ENCODE peak calls at places on chromosomes 4 and X, in six cellular contexts. S is SK-N-SH, E is transverse colon, H is stomach, T is H1, F is upper lobe of left lung. L is an unnamed sample.
A peak's percentile ranks its signal among the peaks of the same experiment; 100 is the strongest.

GRCh38 chr4:71009091-71009490 is 15.6 kb downstream of the DCK start:
- DNase-seq in S (peak; percentile 10), E (no peak), H (no peak), T (no peak), F (no peak), L (no peak)

GRCh38 chr4:152486414-152487389 is 49.2 kb downstream of the FBXW7 start:
- DNase-seq in S (no peak), E (no peak), H (no peak), T (no peak), F (no peak), L (no peak)

GRCh38 chrX:50103866-50104566 is 96.8 kb downstream of the AKAP4 start:
- DNase-seq in S (peak; percentile 10), E (no peak), H (no peak), T (no peak), F (no peak), L (no peak)

GRCh38 chr4:140156529-140157171 is 2.7 kb upstream of the MAML3 start:
- DNase-seq in S (no peak), E (no peak), H (no peak), T (no peak), F (no peak), L (no peak)

GRCh38 chr4:45241976-45242375 is 515.6 kb upstream of the GNPDA2 start:
- DNase-seq in S (no peak), E (no peak), H (no peak), T (no peak), F (no peak), L (no peak)

GRCh38 chr4:88445252-88445651 is 11.7 kb upstream of the HERC5 start:
- DNase-seq in S (no peak), E (no peak), H (no peak), T (no peak), F (no peak), L (no peak)

GRCh38 chr4:93018243-93018642 is 714.5 kb downstream of the GRID2 start:
- DNase-seq in S (no peak), E (no peak), H (no peak), T (no peak), F (no peak), L (no peak)

GRCh38 chrX:104195489-104196084 is 29.3 kb downstream of the FAM199X start:
- DNase-seq in S (peak; percentile 33), E (no peak), H (no peak), T (no peak), F (no peak), L (no peak)

GRCh38 chr4:186217733-186218293 is 9.5 kb upstream of the KLKB1 start:
- DNase-seq in S (no peak), E (no peak), H (no peak), T (no peak), F (no peak), L (no peak)

GRCh38 chrX:39874202-39874816 is 223.4 kb downstream of the BCOR start:
- DNase-seq in S (no peak), E (no peak), H (no peak), T (no peak), F (no peak), L (no peak)

DNA sequence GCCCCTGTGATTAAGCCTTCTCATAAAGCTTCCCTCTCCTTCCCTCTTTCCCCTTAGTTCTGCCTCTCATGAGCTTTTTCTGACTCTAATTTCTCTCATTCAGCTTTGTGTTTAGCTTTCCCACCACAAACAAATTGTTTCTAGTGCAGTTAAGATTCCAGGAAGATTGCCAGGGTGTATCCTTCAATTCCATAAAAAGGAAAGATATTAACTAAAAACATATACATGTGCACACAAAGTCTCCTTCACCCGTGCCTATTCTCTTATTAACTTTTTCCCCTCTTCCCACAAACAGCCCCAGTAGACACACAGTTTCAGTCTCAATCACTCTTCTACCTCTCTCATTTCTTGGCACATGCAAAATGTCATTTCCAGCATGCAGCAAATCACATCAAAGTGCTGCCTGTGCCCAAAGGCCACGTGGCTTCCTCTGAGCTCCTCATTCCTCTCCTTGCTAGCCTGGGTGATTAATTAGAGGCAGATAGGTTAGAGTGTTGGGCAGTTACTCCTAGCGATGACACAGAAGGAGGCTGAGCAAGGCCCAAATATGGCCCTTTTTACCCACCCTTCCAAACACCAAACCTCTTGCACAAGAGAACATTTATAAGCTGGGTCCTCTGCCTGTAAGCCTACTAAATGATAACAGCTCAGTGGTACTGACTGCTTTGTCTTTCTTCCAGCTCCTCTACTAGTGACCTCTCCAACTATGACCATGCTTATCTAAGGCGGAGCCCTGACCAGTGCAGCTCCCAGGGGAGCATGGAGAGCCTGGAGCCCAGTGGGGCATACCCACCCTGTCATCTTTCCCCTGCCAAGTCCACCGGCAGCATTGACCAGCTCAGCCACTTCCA is 159.6 kb downstream of the SOWAHB start:
- DNase-seq in S (no peak), E (no peak), H (no peak), T (no peak), F (no peak), L (no peak)
- TF ChIP-seq POLR2AphosphoS5 in S (no peak), E (peak; percentile 68), H (peak; percentile 85), T (no peak), F (peak; percentile 13), L (no peak)

GRCh38 chrX:47631676-47632075 is 1.9 kb upstream of the CFP start:
- DNase-seq in S (no peak), E (no peak), H (no peak), T (no peak), F (no peak), L (no peak)

GRCh38 chrX:47625365-47625764 is 4.4 kb downstream of the CFP start:
- DNase-seq in S (no peak), E (no peak), H (no peak), T (no peak), F (no peak), L (no peak)

GRCh38 chrX:47632664-47633063 is 2.9 kb upstream of the CFP start:
- DNase-seq in S (no peak), E (no peak), H (no peak), T (no peak), F (peak; percentile 32), L (no peak)

GRCh38 chrX:47629419-47630210 is at the start of gene CFP:
- DNase-seq in S (no peak), E (no peak), H (no peak), T (no peak), F (no peak), L (no peak)

DNA sequence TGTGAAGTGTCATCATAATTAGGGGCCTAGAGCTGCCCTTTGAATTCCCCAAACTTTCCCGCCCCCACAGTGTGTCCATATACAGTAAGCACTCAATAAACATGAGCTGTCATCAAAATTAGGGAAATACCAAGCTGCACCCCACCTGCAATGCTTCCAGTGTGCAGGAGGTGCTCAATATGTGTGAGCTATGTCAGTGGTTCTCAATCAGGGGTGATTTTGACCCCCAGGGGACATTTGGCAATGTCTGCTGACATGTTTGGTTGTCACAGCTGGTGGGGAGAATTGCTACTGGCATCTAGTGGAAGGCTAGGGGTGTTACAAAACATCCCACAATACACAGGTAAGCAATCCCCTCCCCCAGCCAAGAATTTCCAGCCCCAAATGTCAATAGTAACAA is 750 bp downstream of the CFP start:
- DNase-seq in S (no peak), E (no peak), H (no peak), T (no peak), F (no peak), L (no peak)
- H3K4me1 ChIP-seq in S (no peaks in the 10 kb centered on the region), E (no peaks in the 10 kb centered on the region), H (peaks cover 1% of the 10 kb centered on the region), T (no peaks in the 10 kb centered on the region), F (no peaks in the 10 kb centered on the region), L (no peaks in the 10 kb centered on the region)

GRCh38 chrX:48934581-48935331 is 15.9 kb upstream of the PIM2 start:
- DNase-seq in S (no peak), E (no peak), H (no peak), T (no peak), F (no peak), L (no peak)

GRCh38 chrX:48939417-48940228 is 17.8 kb downstream of the OTUD5 start:
- DNase-seq in S (no peak), E (peak; percentile 33), H (no peak), T (no peak), F (no peak), L (no peak)

GRCh38 chrX:48938721-48939416 is 18.5 kb downstream of the OTUD5 start:
- DNase-seq in S (no peak), E (peak; percentile 69), H (no peak), T (no peak), F (no peak), L (no peak)

GRCh38 chrX:48936429-48937064 is 17.7 kb upstream of the PIM2 start:
- DNase-seq in S (no peak), E (no peak), H (no peak), T (no peak), F (no peak), L (no peak)

GRCh38 chrX:48937065-48937907 is 18.5 kb upstream of the PIM2 start:
- DNase-seq in S (no peak), E (peak; percentile 84), H (peak; percentile 72), T (no peak), F (peak; percentile 86), L (peak; percentile 9)
- TF ChIP-seq POLR2AphosphoS5 in S (no peak), E (peak; percentile 13), H (no peak), T (no peak), F (peak; percentile 76), L (no peak)

GRCh38 chr4:1206299-1207156 is 34.1 kb upstream of the SPON2 start:
- DNase-seq in S (no peak), E (peak; percentile 26), H (no peak), T (no peak), F (peak; percentile 17), L (no peak)
- H3K4me1 ChIP-seq in S (no peaks in the 10 kb centered on the region), E (peaks cover 46% of the 10 kb centered on the region), H (peaks cover 81% of the 10 kb centered on the region), T (no peaks in the 10 kb centered on the region), F (peaks cover 84% of the 10 kb centered on the region), L (peaks cover 37% of the 10 kb centered on the region)

GRCh38 chr4:55635282-55635681 is 816 bp downstream of the NMU start:
- DNase-seq in S (peak; percentile 32), E (no peak), H (no peak), T (no peak), F (no peak), L (no peak)
- TF ChIP-seq POLR2AphosphoS5 in S (no peak), E (no peak), H (no peak), T (no peak), F (no peak), L (no peak)

L was measured in prostate gland.